ENCODE peak calls at places on chromosomes 16 and 17, in six cellular contexts. H is GM06990, C is coronary artery, B is GM23338, T is GM20000, S is astrocyte of the spinal cord. O is an unnamed sample.

GRCh38 chr17:40283662-40284061 is 4.0 kb upstream of the CDC6 start:
- DNase-seq in C (no peak), H (no peak), T (peak), S (peak), B (no peak), O (peak)

GRCh38 chr16:19822534-19822933 is 62.1 kb downstream of the GPRC5B start:
- DNase-seq in S (no peak), B (no peak), T (no peak), H (no peak), C (no peak), O (no peak)

GRCh38 chr17:82887255-82888164 is 47.7 kb upstream of the ZNF750 start:
- DNase-seq in S (no peak), H (no peak), B (no peak), C (no peak), T (no peak), O (no peak)

GRCh38 chr17:48198950-48199541 is 91.5 kb downstream of the SNX11 start:
- DNase-seq in T (no peak), C (no peak), B (no peak), H (no peak), S (no peak), O (peak)

GRCh38 chr17:73068322-73069153 is 23.9 kb downstream of the SLC39A11 start:
- DNase-seq in C (no peak), T (no peak), B (no peak), H (no peak), S (peak), O (no peak)

GRCh38 chr17:36721560-36722120 is 120.3 kb downstream of the MRM1 start:
- DNase-seq in S (no peak), C (no peak), T (peak), H (no peak), B (no peak), O (peak)

GRCh38 chr17:9370464-9370863 is 205.2 kb downstream of the STX8 start:
- DNase-seq in C (no peak), B (no peak), H (no peak), S (no peak), T (no peak), O (no peak)

GRCh38 chr17:66975614-66976378 is 11.3 kb downstream of the CACNG4 start:
- DNase-seq in S (no peak), T (peak), B (peak), H (no peak), C (no peak), O (peak)

GRCh38 chr17:1440921-1441320 is 15.1 kb downstream of the CRK start:
- DNase-seq in C (no peak), S (no peak), T (no peak), H (no peak), B (no peak), O (no peak)

GRCh38 chr16:14043278-14043677 is 27.8 kb upstream of the MRTFB start:
- DNase-seq in B (no peak), H (no peak), T (no peak), S (no peak), C (no peak), O (no peak)

GRCh38 chr17:42682400-42683384 is at the start of gene CNTNAP1:
- DNase-seq in T (peak), B (peak), S (peak), H (peak), C (no peak), O (peak)

GRCh38 chr16:81996664-81997529 is 14.4 kb downstream of the SDR42E1 start:
- DNase-seq in H (no peak), C (no peak), S (peak), B (peak), T (no peak), O (no peak)

GRCh38 chr17:78338860-78339259 is 21.0 kb downstream of the SOCS3 start:
- DNase-seq in T (peak), H (no peak), B (no peak), S (no peak), C (no peak), O (peak)

GRCh38 chr16:16021988-16022682 is 72.7 kb downstream of the ABCC1 start:
- DNase-seq in T (no peak), B (no peak), C (peak), H (no peak), S (peak), O (no peak)

GRCh38 chr17:44820631-44821196 is 9.4 kb downstream of the GJC1 start:
- DNase-seq in C (no peak), T (no peak), S (peak), H (no peak), B (no peak), O (no peak)

GRCh38 chr17:60354223-60354622 is 37.7 kb downstream of the USP32 start:
- DNase-seq in B (no peak), H (no peak), S (peak), T (no peak), C (no peak), O (no peak)

GRCh38 chr16:85444879-85445778 is 168.0 kb upstream of the GSE1 start:
- DNase-seq in H (no peak), B (peak), T (no peak), S (no peak), C (no peak), O (no peak)

GRCh38 chr17:62791235-62792121 is 16.6 kb downstream of the MARCHF10 start:
- DNase-seq in C (no peak), S (peak), B (no peak), H (no peak), T (no peak), O (no peak)

GRCh38 chr16:86428729-86429472 is 81.4 kb upstream of the FOXF1 start:
- DNase-seq in T (no peak), C (no peak), H (no peak), S (no peak), B (no peak), O (no peak)

GRCh38 chr17:74521701-74522201 is 9.5 kb downstream of the CD300LB start:
- DNase-seq in H (no peak), C (peak), S (no peak), T (no peak), B (no peak), O (peak)

GRCh38 chr17:65195716-65196115 is 58.5 kb downstream of the RGS9 start:
- DNase-seq in T (no peak), C (no peak), S (no peak), H (no peak), B (no peak), O (no peak)

GRCh38 chr17:80919331-80920284 is 72.0 kb upstream of the CHMP6 start:
- DNase-seq in C (no peak), S (no peak), T (no peak), B (no peak), H (no peak), O (no peak)

GRCh38 chr17:79651266-79651665 is 40.4 kb upstream of the RBFOX3 start:
- DNase-seq in T (no peak), C (peak), H (no peak), B (no peak), S (no peak), O (no peak)

GRCh38 chr17:3983945-3984484 is 19.8 kb upstream of the ATP2A3 start:
- DNase-seq in H (no peak), S (peak), B (peak), C (peak), T (no peak), O (no peak)

GRCh38 chr17:74417178-74418045 is 14.5 kb upstream of the GPRC5C start:
- DNase-seq in S (no peak), B (no peak), H (no peak), T (peak), C (no peak), O (peak)

GRCh38 chr16:30526137-30526822 is at the start of gene ZNF768:
- DNase-seq in H (no peak), C (no peak), T (peak), B (peak), S (peak), O (peak)

GRCh38 chr16:11682655-11683096 is 14.4 kb downstream of the SNN start:
- DNase-seq in H (no peak), T (no peak), S (peak), C (no peak), B (no peak), O (no peak)

GRCh38 chr17:79624658-79625478 is 14.0 kb upstream of the RBFOX3 start:
- DNase-seq in S (no peak), T (no peak), B (no peak), C (peak), H (no peak), O (no peak)

GRCh38 chr16:86751081-86752030 is 173.0 kb downstream of the FOXL1 start:
- DNase-seq in H (no peak), S (peak), B (no peak), C (peak), T (no peak), O (no peak)

GRCh38 chr17:54867634-54868033 is 33.0 kb upstream of the TOM1L1 start:
- DNase-seq in T (no peak), C (no peak), B (no peak), S (no peak), H (no peak), O (no peak)

GRCh38 chr16:84826558-84826941 is 6.8 kb downstream of the CRISPLD2 start:
- DNase-seq in C (no peak), S (no peak), B (no peak), H (no peak), T (no peak), O (no peak)

GRCh38 chr17:40022497-40022896 is 7.3 kb downstream of the CSF3 start:
- DNase-seq in B (no peak), H (no peak), T (no peak), S (no peak), C (no peak), O (no peak)

GRCh38 chr16:71255721-71256120 is 25.2 kb upstream of the HYDIN start:
- DNase-seq in C (no peak), H (no peak), T (no peak), B (no peak), S (no peak), O (no peak)

GRCh38 chr17:47901423-47901822 is 5.4 kb downstream of the SP2 start:
- DNase-seq in H (no peak), S (no peak), T (no peak), C (no peak), B (no peak), O (no peak)

GRCh38 chr17:49388290-49388640 is 26.2 kb upstream of the ZNF652 start:
- DNase-seq in H (peak), S (no peak), B (no peak), T (peak), C (no peak), O (no peak)

GRCh38 chr17:49384962-49385361 is 22.9 kb upstream of the ZNF652 start:
- DNase-seq in H (no peak), C (no peak), S (no peak), B (no peak), T (no peak), O (no peak)

GRCh38 chr17:49387374-49388289 is 25.6 kb upstream of the ZNF652 start:
- DNase-seq in H (no peak), B (no peak), S (no peak), C (no peak), T (no peak), O (no peak)

GRCh38 chr17:49388692-49389513 is 25.8 kb downstream of the PHB1 start:
- DNase-seq in S (no peak), T (no peak), H (peak), C (no peak), B (no peak), O (no peak)

GRCh38 chr17:49386373-49386772 is 24.3 kb upstream of the ZNF652 start:
- DNase-seq in T (no peak), H (no peak), B (no peak), S (no peak), C (no peak), O (no peak)
- TF ChIP-seq CTCF in T (no peak), H (no peak), B (no peak), S (no peak), C (no peak), O (no peak)

DNA sequence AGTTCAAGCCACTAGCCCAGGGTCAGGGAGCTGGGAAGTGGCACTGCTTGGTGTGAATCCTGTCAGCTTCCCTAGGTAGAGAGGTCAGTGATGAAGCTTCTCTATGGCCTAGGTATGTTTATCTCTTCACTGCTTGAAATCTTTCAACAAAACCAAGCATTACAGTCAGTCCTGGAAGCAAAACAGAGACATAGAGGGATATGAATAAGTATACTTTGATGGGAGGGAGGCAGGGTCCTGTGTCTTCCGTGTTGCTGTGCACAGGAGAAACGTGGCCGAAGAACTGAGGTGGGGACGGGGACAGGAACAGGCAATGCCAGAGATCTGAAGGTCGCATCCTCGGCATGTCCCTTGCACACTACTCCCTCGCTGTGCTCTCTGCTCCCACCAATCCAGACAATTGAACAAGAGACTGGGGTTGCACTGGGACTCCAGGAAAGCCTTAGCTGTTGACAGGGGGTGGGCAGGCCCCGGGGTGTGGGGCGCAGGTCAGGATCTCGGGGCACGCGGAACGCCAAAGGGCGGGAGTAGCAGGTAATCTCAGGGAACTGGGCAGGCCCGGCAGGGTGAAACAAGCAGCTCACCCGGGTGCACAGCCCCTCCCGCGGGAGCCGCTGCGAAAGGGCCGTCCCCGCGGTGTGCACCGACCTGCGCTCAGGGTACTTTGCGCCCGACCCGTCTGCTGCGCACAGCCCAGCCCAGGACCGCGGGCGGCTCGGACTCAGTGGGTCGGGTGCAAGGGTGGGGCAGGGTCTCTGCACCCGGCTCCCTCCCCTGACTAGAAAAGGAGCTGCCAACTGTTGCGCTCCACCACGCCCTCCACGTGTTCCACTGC is at the start of gene MT1H:
- DNase-seq in B (peak), S (no peak), H (no peak), T (no peak), C (no peak), O (no peak)
- TF ChIP-seq CTCF in B (no peak), S (no peak), H (no peak), T (no peak), C (no peak), O (no peak)

GRCh38 chr16:50539053-50539615 is 9.1 kb upstream of the NKD1 start:
- DNase-seq in C (peak), T (no peak), S (no peak), H (no peak), B (no peak), O (no peak)
- TF ChIP-seq CTCF in C (no peak), T (no peak), S (no peak), H (no peak), B (no peak), O (no peak)

GRCh38 chr16:4693296-4693955 is at the start of gene NUDT16L1:
- DNase-seq in H (peak), S (peak), B (peak), C (peak), T (peak), O (peak)
- TF ChIP-seq CTCF in H (no peak), S (peak), B (no peak), C (no peak), T (no peak), O (peak)

GRCh38 chr17:50260501-50260911 is 13.8 kb upstream of the TMEM92 start:
- DNase-seq in T (peak), C (peak), B (no peak), S (no peak), H (no peak), O (peak)

GRCh38 chr17:50256826-50257573 is 17.3 kb upstream of the TMEM92 start:
- DNase-seq in C (no peak), T (peak), B (no peak), H (no peak), S (no peak), O (peak)

GRCh38 chr17:50259484-50260324 is 14.6 kb upstream of the TMEM92 start:
- DNase-seq in H (no peak), S (no peak), B (no peak), T (no peak), C (peak), O (peak)

GRCh38 chr17:50257574-50258224 is 16.6 kb upstream of the TMEM92 start:
- DNase-seq in S (no peak), H (no peak), C (peak), B (no peak), T (peak), O (peak)

DNA sequence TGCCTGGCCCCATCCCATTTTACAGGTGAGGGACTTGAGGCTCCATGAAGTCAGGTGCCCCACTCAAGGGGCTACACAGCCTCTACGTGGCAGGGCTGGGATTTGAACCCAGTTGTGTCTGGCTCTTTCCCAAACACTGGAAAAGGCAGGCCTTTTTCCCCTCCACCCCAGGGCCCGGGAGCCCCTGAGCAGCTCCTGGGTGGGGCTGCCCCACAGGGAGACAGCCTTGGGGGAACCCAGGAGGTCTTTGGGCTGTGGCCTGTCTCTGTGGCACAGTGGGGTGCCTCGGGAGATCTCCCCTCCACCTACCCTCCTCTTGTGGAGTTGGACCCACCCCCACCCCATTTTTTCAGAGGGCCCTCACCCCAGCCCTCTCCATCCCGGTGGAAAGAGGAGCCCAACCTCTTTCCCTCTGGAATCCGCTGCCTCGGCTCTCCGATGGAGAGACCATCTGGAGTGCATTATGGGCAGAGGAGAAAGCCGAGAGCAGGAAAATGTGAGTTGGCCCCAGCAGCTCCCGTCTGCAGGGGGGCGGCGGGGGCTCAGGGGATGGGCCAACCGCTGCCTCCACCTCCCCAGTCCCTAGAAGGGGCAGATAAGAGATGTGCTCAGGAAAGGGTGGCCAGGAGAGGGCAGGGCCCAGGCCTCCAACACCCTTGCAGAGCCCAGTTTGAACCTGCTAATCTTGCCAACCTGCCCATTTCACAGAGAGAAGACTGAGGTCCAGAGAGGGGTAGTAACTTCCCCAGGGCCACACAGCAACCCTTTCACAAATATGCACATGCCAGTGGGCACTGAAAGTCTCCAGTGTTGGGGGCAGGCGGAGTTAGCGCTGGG is 15.4 kb upstream of the TMEM92 start:
- DNase-seq in S (peak), C (peak), T (peak), B (no peak), H (no peak), O (no peak)
- TF ChIP-seq CTCF in S (no peak), C (no peak), T (no peak), B (no peak), H (no peak), O (no peak)

DNA sequence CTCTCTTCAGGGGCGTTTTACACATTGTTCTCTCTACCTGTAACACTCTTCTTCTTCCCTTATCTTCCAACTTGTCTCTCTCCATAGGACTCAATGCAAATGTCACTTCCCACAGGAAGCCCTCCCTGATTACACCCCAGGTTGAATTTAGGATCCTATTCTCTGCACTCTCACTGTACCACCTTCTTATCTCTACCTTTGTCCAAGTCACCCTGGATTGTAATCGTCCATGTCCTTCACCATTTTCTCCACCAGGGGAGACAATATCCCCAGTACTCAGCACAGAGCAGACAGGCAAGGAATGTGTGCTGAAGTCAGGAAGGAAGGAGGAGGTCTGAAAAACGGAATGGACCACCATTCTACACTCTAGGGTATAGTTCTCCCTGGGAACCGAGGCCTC is 14.1 kb downstream of the C16orf82 start:
- DNase-seq in H (no peak), T (no peak), B (peak), S (no peak), C (no peak), O (no peak)
- TF ChIP-seq CTCF in H (peak), T (no peak), B (peak), S (peak), C (no peak), O (peak)

GRCh38 chr17:61394630-61395408 is 4.8 kb upstream of the TBX2 start:
- DNase-seq in H (no peak), B (no peak), C (no peak), T (no peak), S (no peak), O (no peak)
- TF ChIP-seq CTCF in H (no peak), B (no peak), C (no peak), T (no peak), S (no peak), O (no peak)

GRCh38 chr16:3030128-3030871 is 6.4 kb downstream of the BICDL2 start:
- DNase-seq in H (no peak), B (no peak), S (no peak), C (no peak), T (no peak), O (no peak)
- TF ChIP-seq CTCF in H (no peak), B (no peak), S (no peak), C (no peak), T (no peak), O (no peak)

GRCh38 chr16:9404811-9405210 is 313.4 kb downstream of the HAPSTR1 start:
- DNase-seq in H (no peak), B (no peak), S (no peak), T (no peak), C (no peak), O (no peak)

GRCh38 chr16:9407206-9407758 is 315.8 kb downstream of the HAPSTR1 start:
- DNase-seq in H (no peak), C (no peak), B (no peak), T (no peak), S (no peak), O (no peak)

GRCh38 chr16:9406039-9406438 is 314.6 kb downstream of the HAPSTR1 start:
- DNase-seq in T (no peak), S (no peak), C (no peak), H (no peak), B (no peak), O (no peak)

GRCh38 chr16:9409753-9410493 is 318.5 kb downstream of the HAPSTR1 start:
- DNase-seq in H (no peak), C (no peak), T (no peak), B (no peak), S (no peak), O (no peak)

GRCh38 chr16:9408297-9408696 is 316.9 kb downstream of the HAPSTR1 start:
- DNase-seq in B (no peak), H (no peak), S (no peak), T (no peak), C (no peak), O (no peak)
- TF ChIP-seq CTCF in B (no peak), H (no peak), S (no peak), T (no peak), C (no peak), O (no peak)

GRCh38 chr16:720990-721764 is at the start of gene ANTKMT:
- DNase-seq in T (peak), S (peak), C (no peak), H (peak), B (peak), O (peak)
- TF ChIP-seq CTCF in T (no peak), S (no peak), C (no peak), H (no peak), B (no peak), O (peak)